ENCODE peak calls at places on chromosome 10, in eight cellular contexts. One of them, this sample, is unnamed.

GRCh38 chr10:32411797-32412498 is 34.0 kb upstream of the CCDC7 start:
- ATAC-seq in K562: no peak
- ATAC-seq in HCT116: no peak
- ATAC-seq in GM12878: no peak
- ATAC-seq in HepG2: no peak
- ATAC-seq in IMR-90: no peak
- ATAC-seq in upper lobe of left lung: no peak
- ATAC-seq in right lobe of liver: no peak
- ATAC-seq in this sample: no peak

GRCh38 chr10:116947838-116948529 is 57.0 kb downstream of the SHTN1 start:
- ATAC-seq in K562: no peak
- ATAC-seq in HepG2: peak; percentile 54
- ATAC-seq in HCT116: peak; percentile 64
- ATAC-seq in upper lobe of left lung: no peak
- ATAC-seq in GM12878: peak; percentile 61
- ATAC-seq in right lobe of liver: peak; percentile 55
- ATAC-seq in IMR-90: peak; percentile 8
- ATAC-seq in this sample: peak; percentile 31

GRCh38 chr10:34337917-34338316 is 477.2 kb downstream of the PARD3 start:
- ATAC-seq in HepG2: no peak
- ATAC-seq in IMR-90: no peak
- ATAC-seq in upper lobe of left lung: no peak
- ATAC-seq in GM12878: no peak
- ATAC-seq in right lobe of liver: no peak
- ATAC-seq in K562: no peak
- ATAC-seq in HCT116: no peak
- ATAC-seq in this sample: no peak

GRCh38 chr10:35642793-35643114 is 658 bp upstream of the FZD8 start:
- ATAC-seq in upper lobe of left lung: no peak
- ATAC-seq in IMR-90: no peak
- ATAC-seq in K562: no peak
- ATAC-seq in GM12878: no peak
- ATAC-seq in HCT116: no peak
- ATAC-seq in right lobe of liver: no peak
- ATAC-seq in HepG2: no peak
- ATAC-seq in this sample: no peak

GRCh38 chr10:97024181-97025073 is 161.3 kb downstream of the SLIT1 start:
- ATAC-seq in upper lobe of left lung: no peak
- ATAC-seq in HepG2: peak; percentile 26
- ATAC-seq in HCT116: peak; percentile 64
- ATAC-seq in K562: no peak
- ATAC-seq in GM12878: peak; percentile 82
- ATAC-seq in right lobe of liver: no peak
- ATAC-seq in IMR-90: peak; percentile 67
- ATAC-seq in this sample: peak; percentile 57

GRCh38 chr10:27542324-27542723 is 38.2 kb downstream of the RAB18 start:
- ATAC-seq in HepG2: no peak
- ATAC-seq in GM12878: no peak
- ATAC-seq in upper lobe of left lung: no peak
- ATAC-seq in K562: no peak
- ATAC-seq in IMR-90: no peak
- ATAC-seq in right lobe of liver: no peak
- ATAC-seq in HCT116: no peak
- ATAC-seq in this sample: no peak

GRCh38 chr10:94006591-94007550 is 13.1 kb downstream of the PLCE1 start:
- ATAC-seq in K562: no peak
- ATAC-seq in right lobe of liver: peak; percentile 40
- ATAC-seq in GM12878: no peak
- ATAC-seq in upper lobe of left lung: peak; percentile 88
- ATAC-seq in HepG2: no peak
- ATAC-seq in HCT116: no peak
- ATAC-seq in IMR-90: peak; percentile 79
- ATAC-seq in this sample: no peak

GRCh38 chr10:35384265-35384868 is 48.1 kb downstream of the CCNY start:
- ATAC-seq in upper lobe of left lung: peak; percentile 49
- ATAC-seq in K562: peak; percentile 34
- ATAC-seq in HepG2: no peak
- ATAC-seq in GM12878: no peak
- ATAC-seq in HCT116: no peak
- ATAC-seq in IMR-90: no peak
- ATAC-seq in right lobe of liver: no peak
- ATAC-seq in this sample: no peak

GRCh38 chr10:73889014-73889413 is 14.7 kb upstream of the CAMK2G start:
- ATAC-seq in HepG2: no peak
- ATAC-seq in GM12878: peak; percentile 76
- ATAC-seq in right lobe of liver: peak; percentile 58
- ATAC-seq in IMR-90: no peak
- ATAC-seq in HCT116: peak; percentile 21
- ATAC-seq in K562: no peak
- ATAC-seq in upper lobe of left lung: peak; percentile 28
- ATAC-seq in this sample: no peak

GRCh38 chr10:82934947-82935346 is 1060.0 kb downstream of the NRG3 start:
- ATAC-seq in K562: no peak
- ATAC-seq in right lobe of liver: no peak
- ATAC-seq in HCT116: no peak
- ATAC-seq in IMR-90: no peak
- ATAC-seq in HepG2: no peak
- ATAC-seq in GM12878: no peak
- ATAC-seq in upper lobe of left lung: no peak
- ATAC-seq in this sample: no peak

GRCh38 chr10:28924585-28925153 is 247.3 kb downstream of the BAMBI start:
- ATAC-seq in K562: no peak
- ATAC-seq in HCT116: no peak
- ATAC-seq in upper lobe of left lung: no peak
- ATAC-seq in GM12878: no peak
- ATAC-seq in IMR-90: no peak
- ATAC-seq in HepG2: no peak
- ATAC-seq in right lobe of liver: no peak
- ATAC-seq in this sample: no peak

GRCh38 chr10:88827718-88828117 is 23.9 kb downstream of the ANKRD22 start:
- ATAC-seq in upper lobe of left lung: no peak
- ATAC-seq in IMR-90: no peak
- ATAC-seq in K562: no peak
- ATAC-seq in HepG2: no peak
- ATAC-seq in GM12878: no peak
- ATAC-seq in HCT116: no peak
- ATAC-seq in right lobe of liver: no peak
- ATAC-seq in this sample: no peak

GRCh38 chr10:26215923-26216576 is 524 bp upstream of the GAD2 start:
- ATAC-seq in K562: no peak
- ATAC-seq in GM12878: peak; percentile 41
- ATAC-seq in IMR-90: no peak
- ATAC-seq in upper lobe of left lung: peak; percentile 49
- ATAC-seq in HepG2: no peak
- ATAC-seq in HCT116: no peak
- ATAC-seq in right lobe of liver: peak; percentile 66
- ATAC-seq in this sample: no peak

GRCh38 chr10:82890573-82890972 is 1015.6 kb downstream of the NRG3 start:
- ATAC-seq in IMR-90: no peak
- ATAC-seq in upper lobe of left lung: no peak
- ATAC-seq in GM12878: no peak
- ATAC-seq in HCT116: no peak
- ATAC-seq in K562: no peak
- ATAC-seq in HepG2: no peak
- ATAC-seq in right lobe of liver: no peak
- ATAC-seq in this sample: no peak

GRCh38 chr10:77405771-77406241 is 231.8 kb downstream of the KCNMA1 start:
- ATAC-seq in HepG2: peak; percentile 53
- ATAC-seq in HCT116: peak; percentile 95
- ATAC-seq in GM12878: peak; percentile 86
- ATAC-seq in right lobe of liver: peak; percentile 76
- ATAC-seq in upper lobe of left lung: no peak
- ATAC-seq in IMR-90: peak; percentile 81
- ATAC-seq in K562: peak; percentile 96
- ATAC-seq in this sample: peak; percentile 86

DNA sequence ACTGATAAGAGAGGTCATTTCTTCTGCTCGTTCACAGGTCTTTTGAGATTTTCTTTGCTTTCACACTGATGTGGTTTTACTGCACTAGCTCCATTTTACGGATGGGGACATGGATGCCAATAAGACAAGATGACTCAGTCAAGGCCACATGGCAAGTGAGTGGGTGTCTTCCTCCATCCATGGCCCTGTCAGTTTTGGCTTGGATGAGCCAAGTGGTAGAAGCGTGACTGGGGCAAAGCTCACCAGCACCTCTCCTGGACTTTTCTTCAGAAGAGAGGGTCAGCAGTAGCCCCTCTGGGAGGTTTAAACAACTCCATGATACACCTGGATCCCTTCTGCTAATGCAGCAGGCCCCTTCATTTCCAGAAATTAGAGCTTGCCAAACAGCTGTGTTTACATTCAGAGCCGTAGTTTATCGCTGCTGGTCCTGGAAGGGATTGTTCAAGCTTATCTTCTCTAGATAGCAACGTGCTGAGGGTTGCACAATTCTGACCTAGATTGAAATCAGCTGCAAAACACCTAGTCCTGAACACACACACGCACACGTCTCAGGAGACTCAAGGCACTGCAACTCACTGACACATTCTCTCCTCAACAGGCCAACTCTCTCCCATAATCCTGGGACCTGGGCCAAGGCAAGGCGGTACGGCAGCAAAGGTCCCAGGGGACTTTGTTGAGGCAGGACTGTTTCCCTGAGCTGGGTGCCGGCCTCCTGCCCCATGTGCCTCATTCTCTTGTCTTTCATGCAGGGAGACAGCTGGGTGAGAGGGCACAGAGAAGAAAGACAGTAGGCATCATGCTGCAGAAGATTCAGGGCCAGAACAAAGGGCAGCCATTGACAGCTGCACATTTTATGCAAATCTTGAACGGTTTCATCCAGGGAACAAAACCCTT is 14.2 kb upstream of the PDCD4 start:
- ATAC-seq in GM12878: peak; percentile 39
- ATAC-seq in HCT116: no peak
- ATAC-seq in IMR-90: peak; percentile 38
- ATAC-seq in HepG2: peak; percentile 67
- ATAC-seq in upper lobe of left lung: no peak
- ATAC-seq in right lobe of liver: peak; percentile 83
- ATAC-seq in K562: peak; percentile 66
- ATAC-seq in this sample: no peak
- TF ChIP-seq POLR2A in GM12878: no peak
- TF ChIP-seq POLR2A in HCT116: no peak
- TF ChIP-seq POLR2A in IMR-90: no peak
- TF ChIP-seq POLR2A in HepG2: no peak
- TF ChIP-seq POLR2A in upper lobe of left lung: no peak
- TF ChIP-seq POLR2A in right lobe of liver: no peak
- TF ChIP-seq POLR2A in K562: no peak
- TF ChIP-seq POLR2A in this sample: no peak

DNA sequence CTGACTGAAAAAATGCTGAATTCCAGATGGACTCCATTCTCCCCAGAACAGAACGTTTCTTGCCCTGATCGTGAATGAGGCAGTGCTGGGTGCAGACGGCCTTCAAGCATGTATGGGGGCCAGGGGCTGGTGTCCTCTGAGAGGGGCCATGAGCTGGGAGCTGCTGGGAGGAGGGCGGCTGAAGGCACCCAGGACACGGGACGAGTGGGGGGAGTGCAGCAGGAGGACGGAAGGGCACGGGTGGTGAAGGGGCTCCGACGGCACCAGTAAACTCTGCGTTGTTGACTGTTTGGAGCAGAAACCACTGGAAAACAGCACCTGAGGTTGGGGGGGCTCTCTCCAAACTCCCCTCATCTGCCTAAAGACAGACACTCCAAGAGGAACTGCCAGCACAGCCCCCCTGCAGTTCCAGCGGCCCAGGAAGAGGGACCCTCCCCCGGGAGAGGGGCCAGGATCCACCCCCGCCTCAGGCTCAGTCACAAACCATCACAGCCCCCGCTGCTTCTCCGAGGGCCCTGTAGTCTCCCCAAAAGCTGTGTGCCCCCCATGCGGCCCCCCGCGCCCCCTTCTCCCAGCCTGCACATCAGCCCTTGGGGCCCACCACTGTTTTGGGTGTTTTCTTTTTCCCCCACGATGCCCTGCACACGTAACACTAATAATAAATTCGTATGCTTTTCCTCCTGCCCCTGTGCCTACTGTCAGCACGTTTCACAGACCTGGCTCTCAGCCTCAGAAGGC is 55.5 kb downstream of the DPYSL4 start:
- ATAC-seq in K562: no peak
- ATAC-seq in HepG2: no peak
- ATAC-seq in right lobe of liver: no peak
- ATAC-seq in GM12878: no peak
- ATAC-seq in HCT116: no peak
- ATAC-seq in upper lobe of left lung: no peak
- ATAC-seq in IMR-90: no peak
- ATAC-seq in this sample: no peak
- H3K4me1 ChIP-seq in K562: no peaks in the 10 kb centered on the region
- H3K4me1 ChIP-seq in HepG2: no peaks in the 10 kb centered on the region
- H3K4me1 ChIP-seq in right lobe of liver: no peaks in the 10 kb centered on the region
- H3K4me1 ChIP-seq in GM12878: no peaks in the 10 kb centered on the region
- H3K4me1 ChIP-seq in HCT116: no peaks in the 10 kb centered on the region
- H3K4me1 ChIP-seq in upper lobe of left lung: no peaks in the 10 kb centered on the region
- H3K4me1 ChIP-seq in IMR-90: no peaks in the 10 kb centered on the region
- H3K4me1 ChIP-seq in this sample: no peaks in the 10 kb centered on the region

GRCh38 chr10:113960617-113961260 is 82.9 kb upstream of the ADRB1 start:
- ATAC-seq in right lobe of liver: no peak
- ATAC-seq in upper lobe of left lung: peak; percentile 69
- ATAC-seq in HCT116: peak; percentile 3
- ATAC-seq in IMR-90: no peak
- ATAC-seq in HepG2: peak; percentile 43
- ATAC-seq in K562: peak; percentile 41
- ATAC-seq in GM12878: peak; percentile 74
- ATAC-seq in this sample: no peak
- TF ChIP-seq POLR2A in right lobe of liver: no peak
- TF ChIP-seq POLR2A in upper lobe of left lung: no peak
- TF ChIP-seq POLR2A in HCT116: no peak
- TF ChIP-seq POLR2A in IMR-90: no peak
- TF ChIP-seq POLR2A in HepG2: no peak
- TF ChIP-seq POLR2A in K562: no peak
- TF ChIP-seq POLR2A in GM12878: no peak
- TF ChIP-seq POLR2A in this sample: no peak

GRCh38 chr10:99981581-99982199 is 28.1 kb downstream of the DNMBP start:
- ATAC-seq in GM12878: no peak
- ATAC-seq in IMR-90: no peak
- ATAC-seq in right lobe of liver: peak; percentile 91
- ATAC-seq in HepG2: no peak
- ATAC-seq in HCT116: no peak
- ATAC-seq in upper lobe of left lung: no peak
- ATAC-seq in K562: no peak
- ATAC-seq in this sample: no peak

GRCh38 chr10:99984201-99984600 is 25.5 kb downstream of the DNMBP start:
- ATAC-seq in upper lobe of left lung: no peak
- ATAC-seq in HCT116: no peak
- ATAC-seq in HepG2: no peak
- ATAC-seq in IMR-90: peak; percentile 45
- ATAC-seq in GM12878: peak; percentile 78
- ATAC-seq in K562: peak; percentile 55
- ATAC-seq in right lobe of liver: no peak
- ATAC-seq in this sample: no peak

GRCh38 chr10:99982728-99983127 is 27.0 kb downstream of the DNMBP start:
- ATAC-seq in right lobe of liver: no peak
- ATAC-seq in K562: no peak
- ATAC-seq in upper lobe of left lung: no peak
- ATAC-seq in GM12878: peak; percentile 63
- ATAC-seq in HCT116: no peak
- ATAC-seq in IMR-90: no peak
- ATAC-seq in HepG2: no peak
- ATAC-seq in this sample: no peak

GRCh38 chr10:99983280-99983988 is 26.3 kb downstream of the DNMBP start:
- ATAC-seq in HCT116: peak; percentile 69
- ATAC-seq in right lobe of liver: peak; percentile 19
- ATAC-seq in GM12878: peak; percentile 86
- ATAC-seq in upper lobe of left lung: peak; percentile 61
- ATAC-seq in HepG2: peak; percentile 96
- ATAC-seq in IMR-90: peak; percentile 88
- ATAC-seq in K562: peak; percentile 89
- ATAC-seq in this sample: peak; percentile 75

GRCh38 chr10:99984635-99985034 is 25.1 kb downstream of the DNMBP start:
- ATAC-seq in K562: no peak
- ATAC-seq in upper lobe of left lung: no peak
- ATAC-seq in right lobe of liver: no peak
- ATAC-seq in HepG2: no peak
- ATAC-seq in GM12878: peak; percentile 8
- ATAC-seq in IMR-90: no peak
- ATAC-seq in HCT116: no peak
- ATAC-seq in this sample: no peak
- H3K4me1 ChIP-seq in K562: peaks cover 20% of the 10 kb centered on the region
- H3K4me1 ChIP-seq in upper lobe of left lung: peaks cover 27% of the 10 kb centered on the region
- H3K4me1 ChIP-seq in right lobe of liver: peaks cover 2% of the 10 kb centered on the region
- H3K4me1 ChIP-seq in HepG2: peaks cover 16% of the 10 kb centered on the region
- H3K4me1 ChIP-seq in GM12878: peaks cover 54% of the 10 kb centered on the region
- H3K4me1 ChIP-seq in IMR-90: peaks cover 20% of the 10 kb centered on the region
- H3K4me1 ChIP-seq in HCT116: peaks cover 75% of the 10 kb centered on the region
- H3K4me1 ChIP-seq in this sample: peaks cover 17% of the 10 kb centered on the region